ENCODE peak calls at places on chromosomes 7 and 10, in six cellular contexts. Z is T-helper 9 cell; R is activated naive CD4-positive, alpha-beta T cell treated with Interleukin-2 at 50 U/mL for 16 hours; D is upper lobe of right lung; A is foreskin fibroblast; X is activated naive CD8-positive, alpha-beta T cell treated with anti-CD3 and anti-CD28 coated beads, Interleukin-2, amount 50 U/mL, for 24 hours. Y is an unnamed sample.

GRCh38 chr7:94396044-94396443 is 1.3 kb downstream of the COL1A2 start:
- DNase-seq in Z (no peak), X (no peak), D (no peak), A (peak), R (no peak), Y (peak)

GRCh38 chr7:37759519-37759918 is 76.0 kb downstream of the GPR141 start:
- DNase-seq in X (no peak), Z (no peak), R (no peak), D (no peak), A (no peak), Y (no peak)

GRCh38 chr7:125122225-125122624 is 192.6 kb upstream of the POT1 start:
- DNase-seq in X (no peak), A (no peak), Z (no peak), R (no peak), D (no peak), Y (no peak)

GRCh38 chr7:100793806-100794660 is 33.3 kb downstream of the EPHB4 start:
- DNase-seq in D (no peak), X (no peak), A (peak), Z (no peak), R (no peak), Y (no peak)

GRCh38 chr10:3395041-3395440 is 222.5 kb upstream of the PITRM1 start:
- DNase-seq in R (no peak), A (no peak), D (no peak), Z (no peak), X (no peak), Y (no peak)

GRCh38 chr7:54906963-54907362 is 111.9 kb upstream of the EGFR start:
- DNase-seq in Z (no peak), A (peak), X (no peak), R (no peak), D (no peak), Y (no peak)

GRCh38 chr10:23338155-23338828 is 6.3 kb downstream of the C10orf67 start:
- DNase-seq in R (no peak), D (no peak), X (no peak), Z (no peak), A (peak), Y (no peak)

GRCh38 chr7:57772126-57772924 is 322.3 kb downstream of the ZNF716 start:
- DNase-seq in A (no peak), D (no peak), Z (no peak), X (no peak), R (no peak), Y (no peak)

GRCh38 chr7:44145969-44146897 is 5.1 kb upstream of the MYL7 start:
- DNase-seq in D (peak), Z (peak), X (peak), R (peak), A (peak), Y (no peak)

GRCh38 chr7:28847681-28848080 is 110.4 kb downstream of the TRIL start:
- DNase-seq in R (no peak), A (peak), Z (no peak), D (no peak), X (no peak), Y (no peak)

GRCh38 chr7:144738708-144739314 is 97.0 kb downstream of the TPK1 start:
- DNase-seq in R (peak), Z (peak), X (peak), A (peak), D (no peak), Y (peak)

GRCh38 chr10:113045155-113046055 is 95.4 kb downstream of the TCF7L2 start:
- DNase-seq in Z (no peak), A (peak), D (peak), R (no peak), X (no peak), Y (no peak)

GRCh38 chr10:129105266-129105665 is 361.8 kb upstream of the MGMT start:
- DNase-seq in X (no peak), A (no peak), D (no peak), Z (no peak), R (no peak), Y (no peak)

GRCh38 chr7:104130726-104131125 is 77.1 kb downstream of the ORC5 start:
- DNase-seq in Z (no peak), R (no peak), D (no peak), A (no peak), X (no peak), Y (no peak)

GRCh38 chr10:47164800-47165128 is 135.2 kb upstream of the GDF10 start:
- DNase-seq in A (peak), X (no peak), Z (no peak), R (no peak), D (no peak), Y (no peak)

GRCh38 chr7:84297606-84298005 is 103.0 kb upstream of the SEMA3A start:
- DNase-seq in Z (no peak), A (peak), D (no peak), R (no peak), X (no peak), Y (no peak)

GRCh38 chr7:50210706-50211115 is 93.8 kb upstream of the IKZF1 start:
- DNase-seq in A (no peak), X (no peak), R (no peak), D (no peak), Z (no peak), Y (no peak)

GRCh38 chr7:134695321-134695860 is 48.7 kb downstream of the BPGM start:
- DNase-seq in A (peak), R (no peak), X (no peak), Z (no peak), D (no peak), Y (no peak)

GRCh38 chr7:117271566-117271965 is 51.3 kb downstream of the WNT2 start:
- DNase-seq in D (no peak), A (no peak), Z (no peak), X (no peak), R (no peak), Y (no peak)

GRCh38 chr7:112556633-112557032 is 75.8 kb downstream of the LSMEM1 start:
- DNase-seq in A (peak), Z (no peak), D (no peak), X (no peak), R (no peak), Y (peak)

GRCh38 chr10:21732067-21732772 is 198.2 kb downstream of the MLLT10 start:
- DNase-seq in X (peak), A (peak), Z (no peak), D (no peak), R (peak), Y (peak)